ENCODE peak calls at places on chromosomes 4 and X, in six cellular contexts. T is CD8-positive, alpha-beta memory T cell; R is DMS153; U is NAMALWA; O is substantia nigra; J is psoas muscle. W is an unnamed sample.

GRCh38 chr4:82496349-82496748 is 65.4 kb downstream of the TMEM150C start:
- DNase-seq in R (no peak), O (no peak), U (no peak), T (no peak), J (no peak), W (no peak)

GRCh38 chrX:3527166-3527565 is 180.7 kb upstream of the MXRA5 start:
- DNase-seq in T (no peak), J (no peak), O (no peak), U (no peak), R (no peak), W (no peak)

GRCh38 chr4:2936773-2937145 is 26.4 kb downstream of the NOP14 start:
- DNase-seq in T (no peak), O (no peak), J (peak), R (no peak), U (peak), W (no peak)

GRCh38 chr4:102390438-102390837 is 45.2 kb upstream of the SLC39A8 start:
- DNase-seq in R (no peak), O (no peak), J (no peak), T (no peak), U (peak), W (no peak)

GRCh38 chr4:76174216-76174615 is 26.0 kb upstream of the NUP54 start:
- DNase-seq in O (no peak), R (no peak), J (no peak), U (no peak), T (no peak), W (no peak)

GRCh38 chrX:110022555-110023448 is 19.9 kb downstream of the TMEM164 start:
- DNase-seq in O (no peak), R (no peak), J (no peak), T (no peak), U (no peak), W (no peak)

GRCh38 chr4:11397819-11398610 is 30.7 kb downstream of the HS3ST1 start:
- DNase-seq in R (no peak), J (no peak), T (no peak), U (no peak), O (no peak), W (no peak)

GRCh38 chr4:8117278-8117682 is 41.3 kb downstream of the ABLIM2 start:
- DNase-seq in R (no peak), U (peak), T (no peak), O (no peak), J (peak), W (peak)

GRCh38 chrX:22429704-22430103 is 157.0 kb downstream of the CBLL2 start:
- DNase-seq in U (no peak), O (no peak), T (no peak), R (no peak), J (no peak), W (no peak)

GRCh38 chr4:3526456-3526855 is 5.8 kb downstream of the LRPAP1 start:
- DNase-seq in J (peak), U (no peak), O (no peak), R (no peak), T (no peak), W (no peak)

GRCh38 chr4:131613824-131614216 is 1535.3 kb upstream of the PCDH10 start:
- DNase-seq in U (peak), J (no peak), O (no peak), T (no peak), R (no peak), W (no peak)

GRCh38 chr4:107153956-107154355 is 117.8 kb upstream of the DKK2 start:
- DNase-seq in J (no peak), R (no peak), O (no peak), U (no peak), T (no peak), W (no peak)